ENCODE peak calls at places on chromosomes 2 and 18, in four cellular contexts. One of them, this sample, is unnamed.

GRCh38 chr2:80086831-80087230 is 217.7 kb downstream of the LRRTM1 start:
- DNase-seq in right atrium auricular region: no peak
- DNase-seq in GM13977: no peak
- DNase-seq in endothelial cell: no peak
- DNase-seq in this sample: peak

GRCh38 chr2:85924522-85924921 is 35.7 kb upstream of the ST3GAL5 start:
- DNase-seq in right atrium auricular region: peak
- DNase-seq in GM13977: peak
- DNase-seq in endothelial cell: no peak
- DNase-seq in this sample: peak

GRCh38 chr2:72181616-72182015 is 34.0 kb upstream of the CYP26B1 start:
- DNase-seq in right atrium auricular region: no peak
- DNase-seq in GM13977: no peak
- DNase-seq in endothelial cell: no peak
- DNase-seq in this sample: no peak

GRCh38 chr18:48923746-48924580 is 26.8 kb downstream of the SMAD7 start:
- DNase-seq in right atrium auricular region: no peak
- DNase-seq in GM13977: peak
- DNase-seq in endothelial cell: no peak
- DNase-seq in this sample: no peak

GRCh38 chr2:42139141-42139540 is 30.0 kb upstream of the EML4 start:
- DNase-seq in right atrium auricular region: no peak
- DNase-seq in GM13977: no peak
- DNase-seq in endothelial cell: no peak
- DNase-seq in this sample: no peak

GRCh38 chr2:55865095-55865835 is 58.3 kb downstream of the EFEMP1 start:
- DNase-seq in right atrium auricular region: no peak
- DNase-seq in GM13977: no peak
- DNase-seq in endothelial cell: no peak
- DNase-seq in this sample: no peak

GRCh38 chr2:44642123-44642857 is 280.5 kb downstream of the CAMKMT start:
- DNase-seq in right atrium auricular region: no peak
- DNase-seq in GM13977: no peak
- DNase-seq in endothelial cell: no peak
- DNase-seq in this sample: no peak

GRCh38 chr2:209208211-209208610 is 215.6 kb upstream of the MAP2 start:
- DNase-seq in right atrium auricular region: no peak
- DNase-seq in GM13977: peak
- DNase-seq in endothelial cell: peak
- DNase-seq in this sample: peak

GRCh38 chr2:221124542-221125235 is 447.4 kb downstream of the EPHA4 start:
- DNase-seq in right atrium auricular region: no peak
- DNase-seq in GM13977: no peak
- DNase-seq in endothelial cell: no peak
- DNase-seq in this sample: peak

GRCh38 chr2:9697904-9698303 is 67.1 kb upstream of the YWHAQ start:
- DNase-seq in right atrium auricular region: no peak
- DNase-seq in GM13977: no peak
- DNase-seq in endothelial cell: no peak
- DNase-seq in this sample: no peak

GRCh38 chr18:22552254-22552653 is 134.5 kb upstream of the CTAGE1 start:
- DNase-seq in right atrium auricular region: no peak
- DNase-seq in GM13977: no peak
- DNase-seq in endothelial cell: no peak
- DNase-seq in this sample: no peak

GRCh38 chr2:77604953-77605947 is 83.1 kb upstream of the LRRTM4 start:
- DNase-seq in right atrium auricular region: no peak
- DNase-seq in GM13977: no peak
- DNase-seq in endothelial cell: no peak
- DNase-seq in this sample: no peak

GRCh38 chr2:53939656-53940055 is 31.1 kb downstream of the PSME4 start:
- DNase-seq in right atrium auricular region: no peak
- DNase-seq in GM13977: no peak
- DNase-seq in endothelial cell: no peak
- DNase-seq in this sample: no peak

GRCh38 chr2:43269706-43270105 is 43.3 kb upstream of the ZFP36L2 start:
- DNase-seq in right atrium auricular region: peak
- DNase-seq in GM13977: peak
- DNase-seq in endothelial cell: no peak
- DNase-seq in this sample: peak

GRCh38 chr2:48315847-48316194 is 214.1 kb upstream of the STON1 start:
- DNase-seq in right atrium auricular region: no peak
- DNase-seq in GM13977: peak
- DNase-seq in endothelial cell: peak
- DNase-seq in this sample: peak

GRCh38 chr2:88549616-88550292 is 77.5 kb downstream of the EIF2AK3 start:
- DNase-seq in right atrium auricular region: no peak
- DNase-seq in GM13977: no peak
- DNase-seq in endothelial cell: no peak
- DNase-seq in this sample: no peak

GRCh38 chr2:222142027-222142426 is 156.8 kb downstream of the PAX3 start:
- DNase-seq in right atrium auricular region: no peak
- DNase-seq in GM13977: no peak
- DNase-seq in endothelial cell: no peak
- DNase-seq in this sample: peak

GRCh38 chr2:197108758-197109157 is 182.3 kb upstream of the PGAP1 start:
- DNase-seq in right atrium auricular region: peak
- DNase-seq in GM13977: no peak
- DNase-seq in endothelial cell: no peak
- DNase-seq in this sample: peak

DNA sequence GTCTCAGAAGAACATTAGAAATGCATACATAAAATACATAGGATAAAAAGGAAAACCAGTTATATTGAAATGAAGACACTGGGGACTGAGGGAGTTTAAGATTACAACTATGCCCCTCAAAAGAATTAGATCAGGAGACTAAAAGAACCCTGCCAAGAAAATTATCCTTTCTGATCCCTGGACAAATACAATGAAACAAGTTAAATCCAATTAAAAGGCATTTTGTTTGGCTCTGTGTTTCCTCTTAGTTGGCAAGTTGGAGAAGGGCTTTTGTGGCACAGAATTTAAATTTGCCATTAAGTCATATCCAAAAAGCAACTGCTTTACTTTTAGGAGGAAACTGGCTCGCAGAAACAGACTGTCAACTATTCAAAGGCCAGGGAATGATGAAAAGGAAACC is 99.1 kb upstream of the CD302 start:
- DNase-seq in right atrium auricular region: no peak
- DNase-seq in GM13977: no peak
- DNase-seq in endothelial cell: no peak
- DNase-seq in this sample: no peak
- TF ChIP-seq CTCF in right atrium auricular region: no peak
- TF ChIP-seq CTCF in GM13977: no peak
- TF ChIP-seq CTCF in endothelial cell: no peak
- TF ChIP-seq CTCF in this sample: no peak

GRCh38 chr18:47247036-47247832 is 4.2 kb downstream of the SKOR2 start:
- DNase-seq in right atrium auricular region: no peak
- DNase-seq in GM13977: no peak
- DNase-seq in endothelial cell: peak
- DNase-seq in this sample: no peak
- TF ChIP-seq CTCF in right atrium auricular region: peak
- TF ChIP-seq CTCF in GM13977: no peak
- TF ChIP-seq CTCF in endothelial cell: peak
- TF ChIP-seq CTCF in this sample: no peak

GRCh38 chr2:20390524-20391123 is 40.0 kb upstream of the PUM2 start:
- DNase-seq in right atrium auricular region: peak
- DNase-seq in GM13977: no peak
- DNase-seq in endothelial cell: no peak
- DNase-seq in this sample: no peak
- TF ChIP-seq CTCF in right atrium auricular region: no peak
- TF ChIP-seq CTCF in GM13977: no peak
- TF ChIP-seq CTCF in endothelial cell: no peak
- TF ChIP-seq CTCF in this sample: no peak

GRCh38 chr2:158509928-158510797 is 53.4 kb downstream of the PKP4 start:
- DNase-seq in right atrium auricular region: no peak
- DNase-seq in GM13977: no peak
- DNase-seq in endothelial cell: no peak
- DNase-seq in this sample: no peak
- TF ChIP-seq CTCF in right atrium auricular region: no peak
- TF ChIP-seq CTCF in GM13977: no peak
- TF ChIP-seq CTCF in endothelial cell: no peak
- TF ChIP-seq CTCF in this sample: no peak

DNA sequence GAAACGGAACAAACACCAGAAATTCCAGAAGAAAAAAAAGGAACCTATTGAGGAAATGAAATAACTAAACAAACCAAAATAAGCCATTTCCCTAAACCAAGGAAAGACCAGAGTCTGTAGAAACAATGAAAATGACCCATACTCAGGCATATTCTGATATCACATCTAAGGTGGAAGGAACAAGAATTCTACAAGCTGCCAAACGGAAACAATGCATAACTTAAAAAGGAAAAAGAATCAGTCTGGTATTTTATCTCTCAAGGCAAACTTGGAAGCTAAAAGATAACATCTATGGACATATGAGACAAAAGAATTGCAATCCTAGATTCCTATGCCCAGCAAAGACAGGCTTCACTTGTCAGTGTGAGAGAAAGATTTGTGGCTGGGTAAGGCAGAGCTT is 326.2 kb downstream of the PDE11A start:
- DNase-seq in right atrium auricular region: no peak
- DNase-seq in GM13977: no peak
- DNase-seq in endothelial cell: no peak
- DNase-seq in this sample: no peak
- TF ChIP-seq CTCF in right atrium auricular region: no peak
- TF ChIP-seq CTCF in GM13977: no peak
- TF ChIP-seq CTCF in endothelial cell: no peak
- TF ChIP-seq CTCF in this sample: no peak

GRCh38 chr2:172662099-172662498 is 73.5 kb upstream of the RAPGEF4 start:
- DNase-seq in right atrium auricular region: no peak
- DNase-seq in GM13977: no peak
- DNase-seq in endothelial cell: no peak
- DNase-seq in this sample: no peak
- TF ChIP-seq CTCF in right atrium auricular region: no peak
- TF ChIP-seq CTCF in GM13977: no peak
- TF ChIP-seq CTCF in endothelial cell: no peak
- TF ChIP-seq CTCF in this sample: no peak

GRCh38 chr2:198928026-198928425 is 529.7 kb downstream of the SATB2 start:
- DNase-seq in right atrium auricular region: no peak
- DNase-seq in GM13977: no peak
- DNase-seq in endothelial cell: no peak
- DNase-seq in this sample: no peak

DNA sequence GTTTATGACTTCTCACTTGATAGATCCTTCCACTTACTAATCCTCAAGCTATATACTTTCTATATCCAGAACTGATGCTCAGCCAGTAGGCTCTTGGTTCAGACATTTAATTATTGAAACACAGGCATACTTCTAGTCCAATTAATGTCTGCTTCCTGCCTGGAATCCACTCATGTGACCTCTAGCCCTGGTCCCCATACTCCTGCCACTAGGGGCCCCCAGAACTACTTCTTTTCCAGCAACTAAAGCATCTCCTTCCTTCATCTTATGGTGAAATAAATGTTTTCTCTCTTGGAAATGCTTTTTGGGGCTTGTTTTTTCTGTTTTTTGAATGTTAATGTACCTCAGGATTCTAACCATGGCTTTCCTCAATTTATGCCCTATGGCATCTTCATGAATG is 527.6 kb downstream of the SATB2 start:
- DNase-seq in right atrium auricular region: no peak
- DNase-seq in GM13977: no peak
- DNase-seq in endothelial cell: no peak
- DNase-seq in this sample: peak
- TF ChIP-seq CTCF in right atrium auricular region: no peak
- TF ChIP-seq CTCF in GM13977: no peak
- TF ChIP-seq CTCF in endothelial cell: no peak
- TF ChIP-seq CTCF in this sample: peak

GRCh38 chr2:40213071-40213470 is 238.8 kb downstream of the SLC8A1 start:
- DNase-seq in right atrium auricular region: no peak
- DNase-seq in GM13977: no peak
- DNase-seq in endothelial cell: no peak
- DNase-seq in this sample: peak

GRCh38 chr2:40209728-40210127 is 242.2 kb downstream of the SLC8A1 start:
- DNase-seq in right atrium auricular region: no peak
- DNase-seq in GM13977: no peak
- DNase-seq in endothelial cell: no peak
- DNase-seq in this sample: no peak

GRCh38 chr2:40210344-40210967 is 241.4 kb downstream of the SLC8A1 start:
- DNase-seq in right atrium auricular region: no peak
- DNase-seq in GM13977: no peak
- DNase-seq in endothelial cell: no peak
- DNase-seq in this sample: no peak

GRCh38 chr2:40208478-40208877 is 243.4 kb downstream of the SLC8A1 start:
- DNase-seq in right atrium auricular region: no peak
- DNase-seq in GM13977: no peak
- DNase-seq in endothelial cell: no peak
- DNase-seq in this sample: no peak

GRCh38 chr2:40210968-40211353 is 240.9 kb downstream of the SLC8A1 start:
- DNase-seq in right atrium auricular region: no peak
- DNase-seq in GM13977: no peak
- DNase-seq in endothelial cell: no peak
- DNase-seq in this sample: no peak
- TF ChIP-seq CTCF in right atrium auricular region: no peak
- TF ChIP-seq CTCF in GM13977: no peak
- TF ChIP-seq CTCF in endothelial cell: no peak
- TF ChIP-seq CTCF in this sample: no peak

GRCh38 chr2:173079968-173080860 is 4.6 kb downstream of the MAP3K20 start:
- DNase-seq in right atrium auricular region: no peak
- DNase-seq in GM13977: no peak
- DNase-seq in endothelial cell: no peak
- DNase-seq in this sample: peak
- TF ChIP-seq CTCF in right atrium auricular region: no peak
- TF ChIP-seq CTCF in GM13977: no peak
- TF ChIP-seq CTCF in endothelial cell: no peak
- TF ChIP-seq CTCF in this sample: no peak